ENCODE peak calls at places on chromosome 16, in nine cellular contexts. P is M059J; Q is HTR-8/SVneo; S is EH; D is left colon; E is prostate gland; H is stimulated activated naive CD4-positive, alpha-beta T cell; U is H7; G is memory B cell. T is an unnamed sample.

GRCh38 chr16:81738831-81739496 is 40.1 kb upstream of the PLCG2 start:
- DNase-seq in H (no peak), P (no peak), U (no peak), Q (no peak), E (no peak), S (no peak), D (peak), G (peak), T (no peak)

GRCh38 chr16:6725634-6726331 is 606.9 kb upstream of the RBFOX1 start:
- DNase-seq in D (no peak), U (peak), P (peak), Q (no peak), E (no peak), G (no peak), S (no peak), H (no peak), T (peak)

GRCh38 chr16:82370282-82370681 is 200.3 kb upstream of the MPHOSPH6 start:
- DNase-seq in E (no peak), G (no peak), U (no peak), D (no peak), H (no peak), P (no peak), S (no peak), Q (no peak), T (no peak)

GRCh38 chr16:11152205-11152604 is 103.8 kb downstream of the SOCS1 start:
- DNase-seq in H (no peak), P (no peak), D (no peak), U (no peak), Q (no peak), G (no peak), E (no peak), S (no peak), T (no peak)

GRCh38 chr16:27717726-27718125 is 167.8 kb downstream of the KATNIP start:
- DNase-seq in D (no peak), S (no peak), P (no peak), U (no peak), E (no peak), H (no peak), Q (no peak), G (no peak), T (no peak)

GRCh38 chr16:24668481-24669001 is 60.9 kb upstream of the TNRC6A start:
- DNase-seq in P (peak), U (no peak), S (peak), G (no peak), E (no peak), Q (no peak), D (no peak), H (no peak), T (no peak)

GRCh38 chr16:71515026-71515425 is 11.2 kb upstream of the CHST4 start:
- DNase-seq in G (no peak), P (no peak), E (no peak), S (no peak), H (no peak), Q (no peak), D (peak), U (peak), T (no peak)

GRCh38 chr16:65789148-65789545 is 577.3 kb upstream of the CDH5 start:
- DNase-seq in E (no peak), U (no peak), P (no peak), G (no peak), D (no peak), H (no peak), S (no peak), Q (no peak), T (no peak)

GRCh38 chr16:68072038-68072695 is 13.0 kb upstream of the NFATC3 start:
- DNase-seq in E (peak), Q (peak), S (peak), G (no peak), P (peak), U (no peak), H (no peak), D (peak), T (no peak)

GRCh38 chr16:50737420-50737959 is 4.4 kb upstream of the CYLD start:
- DNase-seq in U (no peak), S (peak), H (no peak), D (no peak), E (no peak), Q (no peak), G (no peak), P (no peak), T (no peak)

GRCh38 chr16:10504404-10504885 is 76.0 kb downstream of the EMP2 start:
- DNase-seq in P (no peak), H (no peak), G (no peak), S (no peak), D (no peak), Q (no peak), U (no peak), E (no peak), T (no peak)

GRCh38 chr16:55955845-55956244 is 80.7 kb upstream of the CES5A start:
- DNase-seq in P (no peak), D (no peak), Q (no peak), G (no peak), E (no peak), H (no peak), U (no peak), S (peak), T (no peak)

GRCh38 chr16:19135896-19136438 is 22.2 kb downstream of the ITPRIPL2 start:
- DNase-seq in D (peak), U (no peak), S (peak), P (peak), E (peak), Q (no peak), G (no peak), H (no peak), T (no peak)

GRCh38 chr16:57529324-57530103 is 6.9 kb downstream of the CCDC102A start:
- DNase-seq in G (no peak), P (no peak), Q (no peak), D (no peak), E (no peak), S (no peak), U (no peak), H (no peak), T (no peak)

GRCh38 chr16:1089822-1090619 is 6.0 kb downstream of the C1QTNF8 start:
- DNase-seq in H (no peak), E (peak), P (no peak), U (peak), Q (no peak), D (peak), G (no peak), S (no peak), T (no peak)

GRCh38 chr16:67244387-67245188 is 2.7 kb downstream of the FHOD1 start:
- DNase-seq in S (peak), E (no peak), H (peak), Q (peak), P (peak), G (peak), U (no peak), D (peak), T (no peak)

GRCh38 chr16:29983420-29984136 is 9.9 kb downstream of the TAOK2 start:
- DNase-seq in E (no peak), P (no peak), D (no peak), H (no peak), Q (no peak), S (no peak), U (peak), G (no peak), T (no peak)

GRCh38 chr16:67860589-67861398 is 12.1 kb upstream of the EDC4 start:
- DNase-seq in Q (no peak), G (no peak), S (peak), U (no peak), E (no peak), P (peak), D (no peak), H (no peak), T (no peak)

GRCh38 chr16:2471016-2471652 is at the start of gene NTN3:
- DNase-seq in P (no peak), H (no peak), S (no peak), Q (no peak), D (no peak), E (no peak), U (peak), G (no peak), T (peak)

GRCh38 chr16:11586856-11587642 is at the start of gene LITAF:
- DNase-seq in S (peak), Q (peak), U (peak), D (peak), G (peak), H (peak), E (peak), P (peak), T (no peak)

GRCh38 chr16:53087101-53087500 is 32.3 kb downstream of the CHD9 start:
- DNase-seq in E (no peak), D (no peak), S (peak), P (no peak), Q (no peak), H (no peak), U (no peak), G (no peak), T (no peak)

GRCh38 chr16:73047536-73048291 is at the start of gene ZFHX3:
- DNase-seq in D (peak), P (peak), H (no peak), S (peak), G (peak), U (peak), E (peak), Q (no peak), T (peak)

GRCh38 chr16:4746991-4747574 is 12.7 kb downstream of the DNAAF8 start:
- DNase-seq in Q (no peak), U (peak), P (no peak), D (no peak), E (no peak), H (no peak), S (no peak), G (no peak), T (no peak)

GRCh38 chr16:47574091-47575054 is 113.2 kb downstream of the PHKB start:
- DNase-seq in H (no peak), U (no peak), Q (no peak), P (peak), D (no peak), G (no peak), E (no peak), S (peak), T (no peak)

GRCh38 chr16:9049241-9049640 is 42.2 kb upstream of the HAPSTR1 start:
- DNase-seq in G (no peak), E (no peak), Q (no peak), U (no peak), S (peak), D (no peak), P (peak), H (no peak), T (no peak)

GRCh38 chr16:22625948-22626347 is 115.3 kb downstream of the NPIPB5 start:
- DNase-seq in D (no peak), U (no peak), E (no peak), S (no peak), H (no peak), G (no peak), Q (no peak), P (no peak), T (no peak)

GRCh38 chr16:1784977-1785845 is 2.5 kb downstream of the NUBP2 start:
- DNase-seq in H (no peak), U (peak), P (no peak), E (no peak), Q (no peak), D (no peak), G (no peak), S (no peak), T (no peak)

GRCh38 chr16:46918905-46919792 is 35.0 kb downstream of the GPT2 start:
- DNase-seq in H (no peak), E (no peak), D (peak), P (no peak), U (no peak), Q (no peak), G (peak), S (no peak), T (peak)

GRCh38 chr16:3188675-3188924 is 596 bp downstream of the OR1F1 start:
- DNase-seq in Q (no peak), H (no peak), E (no peak), U (no peak), D (no peak), P (no peak), G (no peak), S (no peak), T (no peak)

GRCh38 chr16:1983544-1984346 is at the start of gene GFER:
- DNase-seq in D (peak), U (peak), Q (peak), P (peak), G (peak), H (no peak), S (peak), E (peak), T (peak)

GRCh38 chr16:68397710-68398171 is 50.6 kb downstream of the SMPD3 start:
- DNase-seq in E (no peak), D (no peak), Q (no peak), P (no peak), S (no peak), U (no peak), G (no peak), H (no peak), T (no peak)